ENCODE peak calls at places on chromosomes 16 and 17, in eight cellular contexts. H is stimulated activated CD4-positive, alpha-beta T cell treated with anti-CD3 and anti-CD28 coated beads, Interleukin-4, amount 100 ng/mL, for 1 hour; D is CD4-positive, alpha-beta T cell; O is HL-60; S is HTR-8/SVneo; X is stimulated activated CD8-positive, alpha-beta memory T cell treated with anti-CD3 and anti-CD28 coated beads, Interleukin-7, amount 100 ng/mL, for 1 hour; G is GM23248; C is renal cortical epithelial cell. J is an unnamed sample.
A peak's percentile ranks its signal among the peaks of the same experiment; 100 is the strongest.

GRCh38 chr16:82891918-82892317 is 265.1 kb downstream of the CDH13 start:
- DNase-seq in H (no peak), D (no peak), O (no peak), S (no peak), X (no peak), G (peak; percentile 3), C (no peak), J (no peak)

GRCh38 chr16:278863-279366 is 1.5 kb upstream of the ARHGDIG start:
- DNase-seq in H (no peak), D (no peak), O (peak; percentile 47), S (peak; percentile 41), X (no peak), G (peak; percentile 13), C (peak; percentile 47), J (peak; percentile 18)

GRCh38 chr16:24653725-24654124 is 75.7 kb upstream of the TNRC6A start:
- DNase-seq in H (no peak), D (no peak), O (no peak), S (no peak), X (no peak), G (no peak), C (no peak), J (no peak)

GRCh38 chr17:79685121-79685520 is 45.6 kb upstream of the ENPP7 start:
- DNase-seq in H (no peak), D (no peak), O (no peak), S (no peak), X (no peak), G (no peak), C (no peak), J (no peak)

GRCh38 chr17:74055508-74056160 is 147.8 kb upstream of the RPL38 start:
- DNase-seq in H (no peak), D (no peak), O (no peak), S (no peak), X (no peak), G (no peak), C (no peak), J (no peak)

GRCh38 chr17:45291170-45291805 is 25.5 kb downstream of the MAP3K14 start:
- DNase-seq in H (no peak), D (no peak), O (peak; percentile 88), S (no peak), X (no peak), G (no peak), C (no peak), J (peak; percentile 82)

GRCh38 chr16:85157813-85158701 is 45.8 kb upstream of the CIBAR2 start:
- DNase-seq in H (peak; percentile 19), D (no peak), O (no peak), S (no peak), X (no peak), G (peak; percentile 56), C (no peak), J (no peak)

GRCh38 chr17:79948918-79949645 is 86.6 kb downstream of the TBC1D16 start:
- DNase-seq in H (no peak), D (no peak), O (no peak), S (no peak), X (no peak), G (no peak), C (no peak), J (no peak)

GRCh38 chr16:70705056-70705455 is 19.2 kb upstream of the MTSS2 start:
- DNase-seq in H (no peak), D (no peak), O (no peak), S (no peak), X (no peak), G (peak; percentile 88), C (no peak), J (no peak)